ENCODE peak calls at places on chromosomes 16 and 17, in nine cellular contexts. P is fibroblast of lung; V is transverse colon; Q is aorta; X is ascending aorta; G is cardiac muscle cell; K is naive thymus-derived CD4-positive, alpha-beta T cell; O is tibial artery; F is GM23248. U is an unnamed sample. For H3K4me1, the result is how much of the 10 kb centered on the place peaks cover.

GRCh38 chr16:70018254-70018653 is 67.1 kb downstream of the CLEC18A start:
- DNase-seq in P (no peak), V (peak), Q (no peak), X (no peak), G (peak), K (peak), O (no peak), F (peak), U (no peak)

GRCh38 chr16:57409870-57410585 is 5.5 kb downstream of the CCL17 start:
- DNase-seq in P (no peak), V (no peak), Q (no peak), X (no peak), G (no peak), K (no peak), O (no peak), F (no peak), U (no peak)

GRCh38 chr17:3890082-3890892 is 2.6 kb downstream of the CAMKK1 start:
- DNase-seq in P (peak), V (peak), Q (peak), X (peak), G (no peak), K (no peak), O (peak), F (peak), U (peak)

GRCh38 chr17:36602924-36603384 is 1.6 kb downstream of the MRM1 start:
- DNase-seq in P (peak), V (peak), Q (no peak), X (no peak), G (peak), K (peak), O (peak), F (peak), U (no peak)

GRCh38 chr17:7684856-7685532 is 2.3 kb downstream of the TP53 start:
- DNase-seq in P (no peak), V (no peak), Q (no peak), X (no peak), G (no peak), K (no peak), O (no peak), F (no peak), U (no peak)

GRCh38 chr17:40526668-40527067 is 25.2 kb upstream of the TNS4 start:
- DNase-seq in P (peak), V (no peak), Q (peak), X (no peak), G (no peak), K (no peak), O (no peak), F (peak), U (no peak)

GRCh38 chr16:56871172-56871593 is 6.2 kb downstream of the SLC12A3 start:
- DNase-seq in P (peak), V (peak), Q (no peak), X (no peak), G (no peak), K (no peak), O (no peak), F (peak), U (no peak)

GRCh38 chr17:61457226-61457983 is 5.2 kb downstream of the TBX4 start:
- DNase-seq in P (no peak), V (no peak), Q (peak), X (no peak), G (no peak), K (no peak), O (no peak), F (peak), U (no peak)

GRCh38 chr16:50594332-50595260 is 46.4 kb downstream of the NKD1 start:
- DNase-seq in P (no peak), V (no peak), Q (peak), X (no peak), G (no peak), K (no peak), O (no peak), F (no peak), U (no peak)

GRCh38 chr17:81246343-81246670 is 7.2 kb downstream of the NDUFAF8 start:
- DNase-seq in P (no peak), V (no peak), Q (no peak), X (no peak), G (no peak), K (no peak), O (no peak), F (no peak), U (no peak)

GRCh38 chr17:8922451-8922850 is 43.1 kb downstream of the PIK3R5 start:
- DNase-seq in P (peak), V (no peak), Q (no peak), X (no peak), G (no peak), K (no peak), O (no peak), F (peak), U (no peak)

GRCh38 chr17:2263183-2263954 is 40.2 kb downstream of the SMG6 start:
- DNase-seq in P (peak), V (no peak), Q (no peak), X (no peak), G (no peak), K (peak), O (no peak), F (no peak), U (no peak)

GRCh38 chr17:37292429-37293139 is 83.2 kb upstream of the C17orf78 start:
- DNase-seq in P (peak), V (no peak), Q (no peak), X (no peak), G (no peak), K (no peak), O (no peak), F (peak), U (no peak)

GRCh38 chr16:50630394-50631020 is 50.6 kb downstream of the SNX20 start:
- DNase-seq in P (no peak), V (no peak), Q (peak), X (no peak), G (no peak), K (no peak), O (no peak), F (no peak), U (no peak)

GRCh38 chr17:81043725-81044427 is 8.9 kb downstream of the BAIAP2 start:
- DNase-seq in P (no peak), V (no peak), Q (no peak), X (no peak), G (no peak), K (no peak), O (no peak), F (no peak), U (no peak)

DNA sequence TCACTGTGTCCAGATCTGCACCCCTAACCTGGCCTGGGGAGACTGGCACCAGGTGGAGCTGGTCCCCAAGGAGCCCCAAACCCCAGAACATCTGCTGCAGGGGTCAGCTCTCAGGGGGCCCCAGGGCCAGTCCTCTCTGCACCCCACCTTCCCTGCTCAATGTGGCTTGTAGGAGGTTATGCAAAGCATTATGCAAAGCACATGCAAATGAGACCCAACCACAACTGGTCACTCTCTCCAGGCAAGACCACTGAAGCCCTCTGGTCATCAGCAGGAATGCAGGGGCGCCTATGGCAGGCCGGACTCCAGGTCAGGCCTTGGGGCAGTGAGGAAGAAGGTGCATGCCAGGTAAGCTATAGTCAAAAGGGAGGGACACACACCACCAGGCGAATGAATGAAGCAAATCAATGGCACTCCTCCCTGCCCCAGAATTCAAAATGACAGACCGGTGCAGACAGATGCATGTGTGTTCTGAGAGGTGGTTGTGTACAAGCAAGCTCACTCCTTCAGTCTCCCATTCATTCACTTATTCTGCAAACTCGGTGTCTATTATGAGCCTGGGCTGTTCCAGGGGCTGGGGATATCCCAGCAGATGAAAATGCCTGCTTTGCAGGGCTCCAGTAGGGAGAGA is 48.0 kb downstream of the TMEM235 start:
- DNase-seq in P (no peak), V (no peak), Q (no peak), X (no peak), G (no peak), K (no peak), O (no peak), F (no peak), U (no peak)
- H3K4me1 ChIP-seq in P (under half), V (under half), Q (under half), X (under half), G (under half), K (under half), O (under half), F (under half), U (under half)

GRCh38 chr16:25014500-25015147 is 545 bp downstream of the ARHGAP17 start:
- DNase-seq in P (peak), V (peak), Q (peak), X (no peak), G (peak), K (peak), O (peak), F (peak), U (peak)
- H3K4me1 ChIP-seq in P (under half), V (half or more), Q (under half), X (under half), G (under half), K (under half), O (half or more), F (under half), U (half or more)

DNA sequence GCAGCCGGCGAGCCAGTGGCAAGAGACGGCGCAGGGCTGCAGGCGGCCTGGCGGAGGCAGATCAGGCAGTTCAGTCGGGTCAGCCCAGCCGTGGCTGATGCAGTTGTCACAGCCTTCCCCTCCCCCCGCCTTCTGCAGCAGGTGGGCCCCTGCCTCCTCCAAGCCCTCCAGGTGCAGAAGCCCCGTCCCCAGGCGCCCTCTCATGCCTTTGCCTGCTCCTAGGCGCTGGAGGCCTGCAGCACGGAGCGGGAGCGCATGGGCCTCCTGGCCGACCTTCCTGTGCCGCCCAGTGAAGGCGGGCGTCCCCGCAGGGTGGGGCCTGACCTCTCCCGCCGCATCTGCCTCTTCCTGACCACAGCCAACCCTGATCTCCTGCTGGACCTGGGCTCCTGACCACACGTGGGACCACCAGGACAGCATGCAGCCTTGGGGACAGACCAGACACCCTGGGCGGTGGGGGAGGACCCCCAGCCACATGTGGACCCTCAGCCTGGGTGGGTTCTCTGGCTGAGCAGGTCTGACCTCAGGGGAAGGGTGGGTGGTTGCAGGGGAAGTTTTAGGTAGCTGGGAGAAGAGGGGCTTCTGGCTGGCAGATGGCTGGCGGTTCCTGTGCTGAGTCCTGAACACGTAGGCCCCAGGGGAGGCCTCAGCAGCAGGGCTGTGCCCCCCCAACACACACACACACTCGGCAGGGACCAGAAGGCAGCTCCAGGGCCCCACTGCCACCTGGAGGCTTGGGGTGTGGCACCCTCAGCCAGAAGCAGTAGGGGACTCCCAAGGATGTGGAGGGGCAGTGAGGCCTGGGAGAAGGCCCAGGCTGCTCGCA is 3.1 kb upstream of the MRPS34 start:
- DNase-seq in P (no peak), V (peak), Q (no peak), X (no peak), G (no peak), K (no peak), O (no peak), F (no peak), U (no peak)
- H3K4me1 ChIP-seq in P (under half), V (under half), Q (under half), X (under half), G (under half), K (under half), O (under half), F (under half), U (half or more)

GRCh38 chr16:73056383-73056782 is 8.5 kb upstream of the ZFHX3 start:
- DNase-seq in P (no peak), V (no peak), Q (peak), X (no peak), G (no peak), K (no peak), O (no peak), F (no peak), U (no peak)

GRCh38 chr16:73053038-73053378 is 5.1 kb upstream of the ZFHX3 start:
- DNase-seq in P (no peak), V (no peak), Q (no peak), X (no peak), G (no peak), K (no peak), O (no peak), F (no peak), U (no peak)

GRCh38 chr16:73054131-73054496 is 6.2 kb upstream of the ZFHX3 start:
- DNase-seq in P (no peak), V (no peak), Q (no peak), X (no peak), G (no peak), K (no peak), O (no peak), F (no peak), U (no peak)

GRCh38 chr16:73053379-73054130 is 5.6 kb upstream of the ZFHX3 start:
- DNase-seq in P (peak), V (no peak), Q (no peak), X (no peak), G (no peak), K (no peak), O (no peak), F (no peak), U (no peak)

GRCh38 chr16:73054732-73055481 is 7.0 kb upstream of the ZFHX3 start:
- DNase-seq in P (peak), V (no peak), Q (no peak), X (no peak), G (no peak), K (no peak), O (no peak), F (peak), U (no peak)
- H3K4me1 ChIP-seq in P (under half), V (half or more), Q (under half), X (under half), G (half or more), K (under half), O (half or more), F (under half), U (half or more)

GRCh38 chr16:81471882-81472281 is 27.3 kb downstream of the CMIP start:
- DNase-seq in P (no peak), V (no peak), Q (no peak), X (no peak), G (no peak), K (no peak), O (no peak), F (no peak), U (no peak)
- H3K4me1 ChIP-seq in P (under half), V (half or more), Q (under half), X (under half), G (under half), K (half or more), O (under half), F (under half), U (half or more)

GRCh38 chr16:27407158-27407557 is 5.2 kb downstream of the IL21R start:
- DNase-seq in P (no peak), V (no peak), Q (no peak), X (no peak), G (no peak), K (peak), O (no peak), F (no peak), U (no peak)

GRCh38 chr16:27408602-27409031 is 6.6 kb downstream of the IL21R start:
- DNase-seq in P (no peak), V (no peak), Q (no peak), X (no peak), G (no peak), K (no peak), O (no peak), F (no peak), U (no peak)

GRCh38 chr16:27405546-27406451 is 3.8 kb downstream of the IL21R start:
- DNase-seq in P (peak), V (no peak), Q (peak), X (no peak), G (no peak), K (no peak), O (no peak), F (peak), U (no peak)

GRCh38 chr16:27406729-27407128 is 4.8 kb downstream of the IL21R start:
- DNase-seq in P (no peak), V (no peak), Q (no peak), X (no peak), G (no peak), K (no peak), O (no peak), F (no peak), U (no peak)

DNA sequence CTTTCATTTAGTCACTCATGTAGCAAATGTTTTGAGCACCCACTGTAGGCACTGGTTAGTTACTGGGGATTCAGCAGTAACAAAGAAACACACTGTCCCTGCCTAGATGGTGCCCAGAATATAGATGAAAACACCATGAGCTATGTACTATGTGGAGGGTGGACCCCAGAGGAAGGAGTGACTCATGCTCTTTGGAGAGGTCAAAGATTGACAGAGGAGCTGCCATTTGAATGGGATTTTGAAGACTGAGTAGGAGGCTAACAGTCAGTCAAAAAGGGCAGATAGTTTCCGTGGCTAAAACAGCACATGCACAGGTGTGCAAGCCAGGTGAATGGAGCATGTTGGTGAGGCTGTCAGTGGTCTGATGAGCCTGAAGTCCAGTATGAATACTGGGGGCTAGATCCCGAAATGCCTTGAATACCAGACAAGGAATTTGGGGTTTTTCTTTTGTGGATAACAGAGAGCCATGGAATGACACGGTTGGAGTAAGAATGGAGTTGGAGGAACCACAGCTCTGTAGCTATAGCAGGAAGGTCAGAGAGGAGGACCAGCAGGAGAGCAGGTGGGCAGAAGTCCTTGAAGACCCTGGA is 6.1 kb downstream of the IL21R start:
- DNase-seq in P (peak), V (no peak), Q (no peak), X (no peak), G (no peak), K (no peak), O (no peak), F (peak), U (no peak)
- H3K4me1 ChIP-seq in P (under half), V (under half), Q (under half), X (under half), G (under half), K (half or more), O (under half), F (under half), U (under half)

DNA sequence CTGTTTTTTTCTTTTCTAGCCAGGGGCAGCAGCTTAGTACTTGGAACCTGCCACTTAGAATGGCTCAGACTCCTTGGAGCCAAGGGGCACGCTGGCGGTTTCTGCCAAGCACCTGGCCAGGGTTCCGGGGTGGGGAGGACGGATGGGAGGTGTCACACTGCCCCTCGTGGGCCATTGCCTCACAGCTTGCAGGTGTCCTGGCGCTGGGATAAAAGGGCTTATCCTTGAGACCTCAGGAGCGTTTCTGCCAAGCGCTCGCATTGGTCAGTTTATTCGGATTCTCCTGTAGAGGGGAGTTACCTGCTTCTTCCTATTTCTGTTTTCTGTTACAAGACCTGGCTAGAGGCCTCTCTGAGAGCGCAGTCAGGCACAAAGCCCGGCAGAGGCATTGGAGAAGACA is 234.6 kb downstream of the MSI2 start:
- DNase-seq in P (no peak), V (no peak), Q (no peak), X (no peak), G (no peak), K (no peak), O (no peak), F (no peak), U (no peak)
- H3K4me1 ChIP-seq in P (under half), V (under half), Q (under half), X (under half), G (under half), K (under half), O (under half), F (under half), U (half or more)

GRCh38 chr16:9114112-9114511 is 22.7 kb downstream of the HAPSTR1 start:
- DNase-seq in P (no peak), V (no peak), Q (no peak), X (no peak), G (no peak), K (no peak), O (no peak), F (no peak), U (no peak)

GRCh38 chr16:9113707-9114106 is 22.3 kb downstream of the HAPSTR1 start:
- DNase-seq in P (no peak), V (no peak), Q (no peak), X (no peak), G (no peak), K (no peak), O (no peak), F (no peak), U (no peak)

GRCh38 chr16:9114842-9115241 is 23.4 kb downstream of the HAPSTR1 start:
- DNase-seq in P (no peak), V (no peak), Q (no peak), X (no peak), G (no peak), K (no peak), O (no peak), F (no peak), U (no peak)

GRCh38 chr16:9115277-9115676 is 23.8 kb downstream of the HAPSTR1 start:
- DNase-seq in P (no peak), V (no peak), Q (no peak), X (no peak), G (no peak), K (no peak), O (no peak), F (peak), U (no peak)

GRCh38 chr16:9116141-9116540 is 24.7 kb downstream of the HAPSTR1 start:
- DNase-seq in P (no peak), V (no peak), Q (no peak), X (no peak), G (no peak), K (no peak), O (no peak), F (no peak), U (no peak)
- H3K4me1 ChIP-seq in P (under half), V (half or more), Q (under half), X (under half), G (under half), K (under half), O (half or more), F (half or more), U (half or more)

DNA sequence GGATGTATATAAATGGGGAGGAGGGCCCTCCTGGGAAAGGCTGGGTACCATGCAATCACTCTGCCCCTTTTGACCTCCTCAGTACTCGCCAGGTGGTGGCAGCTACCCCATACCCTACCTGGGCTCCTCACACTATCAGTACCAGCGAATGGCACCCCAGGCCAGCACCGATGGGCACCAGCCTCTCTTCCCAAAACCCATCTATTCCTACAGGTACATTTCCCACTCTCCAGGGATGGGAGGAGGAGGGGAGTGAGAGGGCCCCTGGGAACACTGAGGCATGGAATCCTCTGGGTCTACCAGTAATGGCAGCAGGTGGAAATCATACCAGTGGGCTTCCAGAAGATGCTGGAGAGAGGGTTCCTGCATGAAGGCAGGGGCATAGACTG is 22.9 kb downstream of the FOXN1 start:
- DNase-seq in P (no peak), V (no peak), Q (no peak), X (no peak), G (no peak), K (no peak), O (no peak), F (no peak), U (no peak)
- H3K4me1 ChIP-seq in P (under half), V (half or more), Q (under half), X (under half), G (under half), K (under half), O (under half), F (under half), U (under half)

U was measured in left ventricle myocardium inferior.